ENCODE peak calls at places on chromosomes 5 and 9, in ten cellular contexts. One of them, this sample, is unnamed.

GRCh38 chr5:181189363-181189961 is 15.5 kb downstream of the TRIM7 start:
- DNase-seq in HepG2: no peak
- DNase-seq in astrocyte: no peak
- DNase-seq in AG08396: no peak
- DNase-seq in kidney tubule cell: peak
- DNase-seq in stimulated activated naive B cell treated with anti-CD40 and anti-IgM and Interleukin-4, amounts not matched to agents 10 μg/mL and 1 μg/mL and 100 μg/mL, for 72 hours: peak
- DNase-seq in skeletal muscle cell: no peak
- DNase-seq in activated CD8-positive, alpha-beta memory T cell treated with anti-CD3 and anti-CD28 coated beads for 48 hours: no peak
- DNase-seq in neural crest cell: peak
- DNase-seq in cardiac muscle cell: peak
- DNase-seq in this sample: peak

GRCh38 chr5:73987915-73988314 is 361.9 kb downstream of the ARHGEF28 start:
- DNase-seq in astrocyte: peak
- DNase-seq in skeletal muscle cell: no peak
- DNase-seq in neural crest cell: no peak
- DNase-seq in stimulated activated naive B cell treated with anti-CD40 and anti-IgM and Interleukin-4, amounts not matched to agents 10 μg/mL and 1 μg/mL and 100 μg/mL, for 72 hours: no peak
- DNase-seq in kidney tubule cell: no peak
- DNase-seq in HepG2: no peak
- DNase-seq in activated CD8-positive, alpha-beta memory T cell treated with anti-CD3 and anti-CD28 coated beads for 48 hours: no peak
- DNase-seq in cardiac muscle cell: no peak
- DNase-seq in AG08396: no peak
- DNase-seq in this sample: no peak

GRCh38 chr5:177370488-177371119 is 12.9 kb downstream of the RGS14 start:
- DNase-seq in skeletal muscle cell: peak
- DNase-seq in HepG2: peak
- DNase-seq in astrocyte: peak
- DNase-seq in activated CD8-positive, alpha-beta memory T cell treated with anti-CD3 and anti-CD28 coated beads for 48 hours: no peak
- DNase-seq in stimulated activated naive B cell treated with anti-CD40 and anti-IgM and Interleukin-4, amounts not matched to agents 10 μg/mL and 1 μg/mL and 100 μg/mL, for 72 hours: peak
- DNase-seq in neural crest cell: peak
- DNase-seq in AG08396: peak
- DNase-seq in kidney tubule cell: peak
- DNase-seq in cardiac muscle cell: peak
- DNase-seq in this sample: peak

GRCh38 chr9:124290743-124291554 is 33.2 kb downstream of the NEK6 start:
- DNase-seq in activated CD8-positive, alpha-beta memory T cell treated with anti-CD3 and anti-CD28 coated beads for 48 hours: no peak
- DNase-seq in cardiac muscle cell: no peak
- DNase-seq in skeletal muscle cell: no peak
- DNase-seq in kidney tubule cell: no peak
- DNase-seq in neural crest cell: no peak
- DNase-seq in stimulated activated naive B cell treated with anti-CD40 and anti-IgM and Interleukin-4, amounts not matched to agents 10 μg/mL and 1 μg/mL and 100 μg/mL, for 72 hours: no peak
- DNase-seq in astrocyte: no peak
- DNase-seq in AG08396: no peak
- DNase-seq in HepG2: no peak
- DNase-seq in this sample: no peak

GRCh38 chr9:79763861-79764260 is 192.1 kb downstream of the TLE4 start:
- DNase-seq in neural crest cell: no peak
- DNase-seq in skeletal muscle cell: no peak
- DNase-seq in HepG2: no peak
- DNase-seq in astrocyte: no peak
- DNase-seq in stimulated activated naive B cell treated with anti-CD40 and anti-IgM and Interleukin-4, amounts not matched to agents 10 μg/mL and 1 μg/mL and 100 μg/mL, for 72 hours: no peak
- DNase-seq in kidney tubule cell: peak
- DNase-seq in cardiac muscle cell: peak
- DNase-seq in AG08396: no peak
- DNase-seq in activated CD8-positive, alpha-beta memory T cell treated with anti-CD3 and anti-CD28 coated beads for 48 hours: no peak
- DNase-seq in this sample: no peak

GRCh38 chr5:83472508-83473343 is 1.2 kb downstream of the VCAN start:
- DNase-seq in kidney tubule cell: peak
- DNase-seq in astrocyte: no peak
- DNase-seq in cardiac muscle cell: peak
- DNase-seq in skeletal muscle cell: peak
- DNase-seq in neural crest cell: peak
- DNase-seq in stimulated activated naive B cell treated with anti-CD40 and anti-IgM and Interleukin-4, amounts not matched to agents 10 μg/mL and 1 μg/mL and 100 μg/mL, for 72 hours: peak
- DNase-seq in AG08396: peak
- DNase-seq in HepG2: no peak
- DNase-seq in activated CD8-positive, alpha-beta memory T cell treated with anti-CD3 and anti-CD28 coated beads for 48 hours: no peak
- DNase-seq in this sample: peak

GRCh38 chr9:33116855-33117254 is 40.4 kb upstream of the SMU1 start:
- DNase-seq in activated CD8-positive, alpha-beta memory T cell treated with anti-CD3 and anti-CD28 coated beads for 48 hours: no peak
- DNase-seq in kidney tubule cell: no peak
- DNase-seq in astrocyte: peak
- DNase-seq in stimulated activated naive B cell treated with anti-CD40 and anti-IgM and Interleukin-4, amounts not matched to agents 10 μg/mL and 1 μg/mL and 100 μg/mL, for 72 hours: no peak
- DNase-seq in HepG2: no peak
- DNase-seq in neural crest cell: no peak
- DNase-seq in skeletal muscle cell: no peak
- DNase-seq in cardiac muscle cell: peak
- DNase-seq in AG08396: no peak
- DNase-seq in this sample: no peak

GRCh38 chr5:132754111-132754510 is 6.9 kb downstream of the CCNI2 start:
- DNase-seq in AG08396: no peak
- DNase-seq in neural crest cell: no peak
- DNase-seq in HepG2: no peak
- DNase-seq in cardiac muscle cell: no peak
- DNase-seq in stimulated activated naive B cell treated with anti-CD40 and anti-IgM and Interleukin-4, amounts not matched to agents 10 μg/mL and 1 μg/mL and 100 μg/mL, for 72 hours: no peak
- DNase-seq in astrocyte: no peak
- DNase-seq in activated CD8-positive, alpha-beta memory T cell treated with anti-CD3 and anti-CD28 coated beads for 48 hours: no peak
- DNase-seq in kidney tubule cell: no peak
- DNase-seq in skeletal muscle cell: no peak
- DNase-seq in this sample: no peak

GRCh38 chr5:35651002-35651756 is 33.5 kb downstream of the SPEF2 start:
- DNase-seq in HepG2: peak
- DNase-seq in kidney tubule cell: peak
- DNase-seq in neural crest cell: peak
- DNase-seq in cardiac muscle cell: peak
- DNase-seq in skeletal muscle cell: no peak
- DNase-seq in activated CD8-positive, alpha-beta memory T cell treated with anti-CD3 and anti-CD28 coated beads for 48 hours: peak
- DNase-seq in astrocyte: peak
- DNase-seq in AG08396: peak
- DNase-seq in stimulated activated naive B cell treated with anti-CD40 and anti-IgM and Interleukin-4, amounts not matched to agents 10 μg/mL and 1 μg/mL and 100 μg/mL, for 72 hours: peak
- DNase-seq in this sample: no peak

GRCh38 chr9:16150501-16150900 is 597.7 kb downstream of the CCDC171 start:
- DNase-seq in kidney tubule cell: peak
- DNase-seq in activated CD8-positive, alpha-beta memory T cell treated with anti-CD3 and anti-CD28 coated beads for 48 hours: no peak
- DNase-seq in stimulated activated naive B cell treated with anti-CD40 and anti-IgM and Interleukin-4, amounts not matched to agents 10 μg/mL and 1 μg/mL and 100 μg/mL, for 72 hours: no peak
- DNase-seq in AG08396: no peak
- DNase-seq in cardiac muscle cell: peak
- DNase-seq in skeletal muscle cell: no peak
- DNase-seq in astrocyte: no peak
- DNase-seq in neural crest cell: no peak
- DNase-seq in HepG2: no peak
- DNase-seq in this sample: peak

GRCh38 chr5:139492700-139493192 is 10.2 kb upstream of the STING1 start:
- DNase-seq in skeletal muscle cell: no peak
- DNase-seq in kidney tubule cell: peak
- DNase-seq in cardiac muscle cell: peak
- DNase-seq in activated CD8-positive, alpha-beta memory T cell treated with anti-CD3 and anti-CD28 coated beads for 48 hours: no peak
- DNase-seq in HepG2: no peak
- DNase-seq in stimulated activated naive B cell treated with anti-CD40 and anti-IgM and Interleukin-4, amounts not matched to agents 10 μg/mL and 1 μg/mL and 100 μg/mL, for 72 hours: no peak
- DNase-seq in astrocyte: peak
- DNase-seq in neural crest cell: no peak
- DNase-seq in AG08396: peak
- DNase-seq in this sample: peak

GRCh38 chr9:71691036-71691435 is 77.3 kb downstream of the CEMIP2 start:
- DNase-seq in activated CD8-positive, alpha-beta memory T cell treated with anti-CD3 and anti-CD28 coated beads for 48 hours: no peak
- DNase-seq in neural crest cell: no peak
- DNase-seq in HepG2: no peak
- DNase-seq in stimulated activated naive B cell treated with anti-CD40 and anti-IgM and Interleukin-4, amounts not matched to agents 10 μg/mL and 1 μg/mL and 100 μg/mL, for 72 hours: no peak
- DNase-seq in AG08396: no peak
- DNase-seq in kidney tubule cell: peak
- DNase-seq in skeletal muscle cell: no peak
- DNase-seq in astrocyte: no peak
- DNase-seq in cardiac muscle cell: no peak
- DNase-seq in this sample: no peak

GRCh38 chr5:32916648-32917047 is 205.5 kb downstream of the NPR3 start:
- DNase-seq in HepG2: peak
- DNase-seq in activated CD8-positive, alpha-beta memory T cell treated with anti-CD3 and anti-CD28 coated beads for 48 hours: no peak
- DNase-seq in AG08396: peak
- DNase-seq in kidney tubule cell: peak
- DNase-seq in neural crest cell: no peak
- DNase-seq in cardiac muscle cell: no peak
- DNase-seq in skeletal muscle cell: no peak
- DNase-seq in astrocyte: peak
- DNase-seq in stimulated activated naive B cell treated with anti-CD40 and anti-IgM and Interleukin-4, amounts not matched to agents 10 μg/mL and 1 μg/mL and 100 μg/mL, for 72 hours: no peak
- DNase-seq in this sample: no peak

GRCh38 chr5:151150484-151151262 is 6.9 kb downstream of the ANXA6 start:
- DNase-seq in cardiac muscle cell: peak
- DNase-seq in HepG2: no peak
- DNase-seq in skeletal muscle cell: no peak
- DNase-seq in kidney tubule cell: no peak
- DNase-seq in astrocyte: no peak
- DNase-seq in AG08396: peak
- DNase-seq in activated CD8-positive, alpha-beta memory T cell treated with anti-CD3 and anti-CD28 coated beads for 48 hours: no peak
- DNase-seq in stimulated activated naive B cell treated with anti-CD40 and anti-IgM and Interleukin-4, amounts not matched to agents 10 μg/mL and 1 μg/mL and 100 μg/mL, for 72 hours: no peak
- DNase-seq in neural crest cell: peak
- DNase-seq in this sample: no peak

GRCh38 chr5:116837876-116838568 is 263.4 kb upstream of the SEMA6A start:
- DNase-seq in HepG2: no peak
- DNase-seq in activated CD8-positive, alpha-beta memory T cell treated with anti-CD3 and anti-CD28 coated beads for 48 hours: no peak
- DNase-seq in neural crest cell: no peak
- DNase-seq in astrocyte: no peak
- DNase-seq in kidney tubule cell: no peak
- DNase-seq in skeletal muscle cell: no peak
- DNase-seq in AG08396: no peak
- DNase-seq in cardiac muscle cell: no peak
- DNase-seq in stimulated activated naive B cell treated with anti-CD40 and anti-IgM and Interleukin-4, amounts not matched to agents 10 μg/mL and 1 μg/mL and 100 μg/mL, for 72 hours: no peak
- DNase-seq in this sample: no peak

GRCh38 chr9:131889437-131890244 is 149.8 kb upstream of the RAPGEF1 start:
- DNase-seq in astrocyte: peak
- DNase-seq in activated CD8-positive, alpha-beta memory T cell treated with anti-CD3 and anti-CD28 coated beads for 48 hours: no peak
- DNase-seq in HepG2: no peak
- DNase-seq in neural crest cell: no peak
- DNase-seq in skeletal muscle cell: no peak
- DNase-seq in AG08396: no peak
- DNase-seq in stimulated activated naive B cell treated with anti-CD40 and anti-IgM and Interleukin-4, amounts not matched to agents 10 μg/mL and 1 μg/mL and 100 μg/mL, for 72 hours: no peak
- DNase-seq in kidney tubule cell: no peak
- DNase-seq in cardiac muscle cell: no peak
- DNase-seq in this sample: peak

GRCh38 chr9:122527193-122527592 is at the start of gene OR1N1:
- DNase-seq in skeletal muscle cell: no peak
- DNase-seq in kidney tubule cell: no peak
- DNase-seq in activated CD8-positive, alpha-beta memory T cell treated with anti-CD3 and anti-CD28 coated beads for 48 hours: no peak
- DNase-seq in astrocyte: no peak
- DNase-seq in cardiac muscle cell: no peak
- DNase-seq in neural crest cell: no peak
- DNase-seq in AG08396: no peak
- DNase-seq in stimulated activated naive B cell treated with anti-CD40 and anti-IgM and Interleukin-4, amounts not matched to agents 10 μg/mL and 1 μg/mL and 100 μg/mL, for 72 hours: no peak
- DNase-seq in HepG2: no peak
- DNase-seq in this sample: no peak

GRCh38 chr5:125409101-125409495 is 662.7 kb upstream of the ZNF608 start:
- DNase-seq in AG08396: no peak
- DNase-seq in neural crest cell: no peak
- DNase-seq in HepG2: no peak
- DNase-seq in cardiac muscle cell: no peak
- DNase-seq in activated CD8-positive, alpha-beta memory T cell treated with anti-CD3 and anti-CD28 coated beads for 48 hours: no peak
- DNase-seq in skeletal muscle cell: no peak
- DNase-seq in astrocyte: no peak
- DNase-seq in stimulated activated naive B cell treated with anti-CD40 and anti-IgM and Interleukin-4, amounts not matched to agents 10 μg/mL and 1 μg/mL and 100 μg/mL, for 72 hours: no peak
- DNase-seq in kidney tubule cell: no peak
- DNase-seq in this sample: no peak